ENCODE peak calls at places on chromosomes 7 and 10, in seven cellular contexts. U is neural progenitor cell, E is adrenal gland, A is breast epithelium, C is BE2C, W is bronchial epithelial cell, X is MM.1S. M is an unnamed sample.

GRCh38 chr10:60549686-60550085 is 160.0 kb upstream of the ANK3 start:
- DNase-seq in C (no peak), A (no peak), X (peak; percentile 55), W (peak; percentile 68), U (no peak), E (no peak), M (no peak)

GRCh38 chr10:100697070-100697469 is 48.3 kb upstream of the PAX2 start:
- DNase-seq in W (peak; percentile 58), E (peak; percentile 88), X (no peak), C (no peak), U (no peak), A (no peak), M (no peak)

GRCh38 chr10:85600026-85600743 is 766.4 kb downstream of the GRID1 start:
- DNase-seq in X (no peak), U (no peak), W (no peak), E (no peak), A (no peak), C (no peak), M (no peak)

GRCh38 chr7:143391462-143392404 is 10.6 kb downstream of the ZYX start:
- DNase-seq in U (no peak), E (no peak), X (no peak), A (no peak), W (no peak), C (no peak), M (no peak)

GRCh38 chr7:113636727-113637421 is 281.9 kb downstream of the PPP1R3A start:
- DNase-seq in E (no peak), A (no peak), C (no peak), U (no peak), X (no peak), W (peak; percentile 98), M (no peak)

GRCh38 chr7:69932034-69932628 is 333.9 kb downstream of the AUTS2 start:
- DNase-seq in U (peak; percentile 61), E (peak; percentile 31), A (no peak), W (peak; percentile 2), C (peak; percentile 41), X (no peak), M (no peak)

GRCh38 chr10:118300266-118300665 is 41.9 kb downstream of the FAM204A start:
- DNase-seq in X (no peak), W (peak; percentile 84), E (no peak), U (no peak), A (no peak), C (no peak), M (no peak)

GRCh38 chr10:125982256-125982948 is 86.0 kb downstream of the FANK1 start:
- DNase-seq in U (peak; percentile 79), C (peak; percentile 75), X (peak; percentile 59), A (no peak), W (peak; percentile 67), E (peak; percentile 37), M (no peak)

GRCh38 chr7:150983893-150984368 is 5.8 kb upstream of the KCNH2 start:
- DNase-seq in A (no peak), X (peak; percentile 70), W (peak; percentile 30), E (no peak), C (no peak), U (peak; percentile 87), M (no peak)

GRCh38 chr7:118311121-118311803 is 86.8 kb downstream of the ANKRD7 start:
- DNase-seq in C (no peak), W (peak; percentile 95), X (peak; percentile 42), U (no peak), E (no peak), A (no peak), M (no peak)

GRCh38 chr7:153027210-153027609 is 267.7 kb downstream of the ACTR3B start:
- DNase-seq in W (no peak), A (no peak), C (no peak), X (no peak), E (no peak), U (no peak), M (peak; percentile 71)

GRCh38 chr10:115049957-115050356 is 43.2 kb upstream of the ATRNL1 start:
- DNase-seq in X (no peak), W (no peak), C (no peak), U (no peak), E (no peak), A (no peak), M (no peak)

GRCh38 chr7:37916673-37917660 is at the start of gene SFRP4:
- DNase-seq in E (peak; percentile 64), C (peak; percentile 54), W (peak; percentile 38), A (no peak), U (peak; percentile 79), X (peak; percentile 65), M (peak; percentile 47)

GRCh38 chr10:76089626-76090185 is 658.3 kb downstream of the LRMDA start:
- DNase-seq in X (no peak), A (no peak), W (no peak), E (no peak), U (no peak), C (no peak), M (no peak)

GRCh38 chr7:113657603-113658002 is 261.2 kb downstream of the PPP1R3A start:
- DNase-seq in C (no peak), U (no peak), X (peak; percentile 90), E (no peak), W (no peak), A (no peak), M (no peak)

GRCh38 chr10:52782554-52782953 is 10.0 kb upstream of the MBL2 start:
- DNase-seq in W (no peak), X (no peak), A (no peak), C (no peak), U (no peak), E (no peak), M (no peak)

GRCh38 chr7:55827577-55827976 is 35.0 kb downstream of the SEPTIN14 start:
- DNase-seq in U (no peak), A (no peak), E (no peak), C (no peak), W (no peak), X (no peak), M (no peak)

GRCh38 chr7:90520484-90520883 is 51.0 kb downstream of the PTTG1IP2 start:
- DNase-seq in A (no peak), C (no peak), E (no peak), W (peak; percentile 41), X (no peak), U (peak; percentile 34), M (no peak)

GRCh38 chr10:14089556-14090297 is 241.0 kb downstream of the FRMD4A start:
- DNase-seq in C (no peak), A (no peak), E (no peak), W (no peak), U (no peak), X (no peak), M (no peak)

GRCh38 chr7:155669717-155670505 is 25.4 kb downstream of the RBM33 start:
- DNase-seq in C (no peak), A (no peak), X (no peak), W (no peak), U (no peak), E (no peak), M (peak; percentile 89)

GRCh38 chr7:7761340-7761973 is 43.0 kb upstream of the RPA3 start:
- DNase-seq in C (no peak), X (peak; percentile 82), W (peak; percentile 61), A (no peak), U (no peak), E (no peak), M (no peak)

GRCh38 chr10:125060851-125061556 is 99.4 kb downstream of the CTBP2 start:
- DNase-seq in U (peak; percentile 84), C (peak; percentile 81), W (peak; percentile 60), A (peak; percentile 85), X (no peak), E (peak; percentile 82), M (peak; percentile 90)

DNA sequence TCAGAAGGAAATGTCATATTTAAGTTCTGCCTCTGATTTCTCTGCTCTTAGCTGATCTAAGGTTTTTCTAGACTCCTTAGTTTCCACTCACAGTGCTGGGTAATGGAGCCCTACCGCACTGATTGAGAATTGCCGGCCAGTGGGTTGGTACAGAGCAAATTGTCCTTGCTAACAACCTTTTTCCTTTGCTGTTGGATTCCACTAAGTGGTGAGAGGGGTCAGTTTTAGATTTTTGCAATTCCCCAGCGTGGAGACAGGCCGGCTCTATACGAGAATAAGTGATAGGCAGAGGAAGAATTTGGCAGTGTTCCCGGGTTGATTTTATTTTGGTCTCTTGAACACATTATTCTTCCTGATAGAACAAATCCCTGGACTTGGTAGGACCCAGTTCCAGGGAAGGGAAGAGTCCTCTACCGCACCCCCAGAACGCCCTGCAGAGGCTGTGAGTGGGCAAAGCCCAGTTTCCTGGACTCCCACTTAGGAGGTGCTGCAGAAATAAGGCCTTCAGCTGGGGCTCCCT is 2.9 kb upstream of the NRP1 start:
- DNase-seq in C (peak; percentile 30), E (peak; percentile 38), X (no peak), W (no peak), U (no peak), A (no peak), M (no peak)
- TF ChIP-seq CTCF in C (peak; percentile 12), E (peak; percentile 42), X (no peak), W (no peak), U (no peak), A (peak; percentile 26), M (no peak)

DNA sequence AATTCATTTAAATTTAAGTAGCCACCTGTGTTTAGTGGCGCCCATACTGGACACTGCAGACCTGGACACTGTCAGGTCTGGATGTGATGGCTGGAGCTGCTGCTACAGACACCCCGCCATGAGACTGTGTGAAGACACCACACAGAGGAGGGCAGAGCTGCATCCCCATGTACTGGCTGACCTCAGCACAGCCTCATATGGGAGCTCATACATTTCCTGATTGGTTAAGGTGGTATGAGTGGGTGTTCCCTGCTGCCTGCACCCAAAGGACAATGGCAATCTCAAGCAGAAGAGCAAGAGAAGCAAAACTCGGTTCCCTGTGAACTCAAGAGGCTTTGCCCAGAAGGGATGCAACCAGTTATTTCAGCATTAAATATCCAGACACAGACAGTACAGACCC is 60.0 kb downstream of the DLG5 start:
- DNase-seq in E (no peak), A (no peak), W (no peak), X (no peak), U (no peak), C (no peak), M (no peak)
- TF ChIP-seq CTCF in E (no peak), A (no peak), W (no peak), X (no peak), U (no peak), C (no peak), M (no peak)

GRCh38 chr10:31758495-31758894 is 170.1 kb downstream of the ARHGAP12 start:
- DNase-seq in E (no peak), A (no peak), X (no peak), U (no peak), C (no peak), W (peak; percentile 77), M (no peak)

GRCh38 chr10:31759816-31760626 is 168.6 kb downstream of the ARHGAP12 start:
- DNase-seq in A (peak; percentile 95), X (peak; percentile 98), C (peak; percentile 94), U (peak; percentile 99), E (peak; percentile 98), W (peak; percentile 96), M (peak; percentile 98)

GRCh38 chr10:31757831-31758230 is 170.8 kb downstream of the ARHGAP12 start:
- DNase-seq in A (no peak), U (peak; percentile 74), C (no peak), W (no peak), X (no peak), E (no peak), M (no peak)

GRCh38 chr10:31760674-31761081 is 168.0 kb downstream of the ARHGAP12 start:
- DNase-seq in E (peak; percentile 60), C (no peak), A (no peak), X (no peak), W (no peak), U (no peak), M (no peak)

GRCh38 chr10:31759124-31759798 is 169.4 kb downstream of the ARHGAP12 start:
- DNase-seq in W (peak; percentile 39), U (peak; percentile 74), E (peak; percentile 89), A (no peak), C (peak; percentile 22), X (no peak), M (peak; percentile 83)
- TF ChIP-seq CTCF in W (no peak), U (no peak), E (no peak), A (no peak), C (no peak), X (no peak), M (no peak)

GRCh38 chr7:50068026-50068425 is 25.0 kb downstream of the ZPBP start:
- DNase-seq in A (no peak), U (peak; percentile 4), W (peak; percentile 39), X (peak; percentile 7), C (no peak), E (no peak), M (no peak)
- TF ChIP-seq CTCF in A (peak; percentile 50), U (no peak), W (peak; percentile 56), X (peak; percentile 21), C (peak; percentile 24), E (peak; percentile 38), M (peak; percentile 46)

M was measured in upper lobe of left lung.